ENCODE peak calls at places on chromosome 21, in nine cellular contexts. L is bronchial epithelial cell, T is GM23248, F is astrocyte, C is lower lobe of right lung, K is fibroblast of lung, Y is stomach, E is heart right ventricle, M is left lung. X is an unnamed sample.

GRCh38 chr21:43816611-43817071 is 27.3 kb downstream of the RRP1 start:
- DNase-seq in C (no peak), L (no peak), K (no peak), F (no peak), Y (no peak), E (no peak), T (no peak), M (no peak), X (no peak)

GRCh38 chr21:43006874-43007208 is 32.5 kb downstream of the PKNOX1 start:
- DNase-seq in K (peak; percentile 31), F (no peak), M (no peak), C (no peak), E (no peak), T (no peak), Y (no peak), L (no peak), X (no peak)

GRCh38 chr21:34836103-34836932 is 167.5 kb downstream of the CLIC6 start:
- DNase-seq in K (peak; percentile 100), C (peak; percentile 86), T (peak; percentile 100), F (peak; percentile 100), E (no peak), M (peak; percentile 89), L (peak; percentile 97), Y (peak; percentile 71), X (peak; percentile 74)

GRCh38 chr21:43343992-43344886 is 82.7 kb downstream of the SIK1 start:
- DNase-seq in L (peak; percentile 57), E (no peak), F (no peak), M (peak; percentile 81), Y (peak; percentile 89), T (no peak), C (peak; percentile 87), K (no peak), X (no peak)

GRCh38 chr21:15071012-15071411 is 6.2 kb upstream of the NRIP1 start:
- DNase-seq in L (no peak), F (no peak), C (no peak), E (no peak), M (no peak), T (no peak), Y (no peak), K (no peak), X (no peak)

GRCh38 chr21:43979654-43980053 is 32.5 kb upstream of the TRAPPC10 start:
- DNase-seq in K (no peak), C (no peak), Y (no peak), M (no peak), L (no peak), F (no peak), T (no peak), E (no peak), X (peak; percentile 53)

GRCh38 chr21:29938968-29939858 is 583 bp downstream of the GRIK1 start:
- DNase-seq in M (no peak), Y (no peak), C (no peak), F (peak; percentile 0), E (peak; percentile 9), K (peak; percentile 18), T (peak; percentile 20), L (no peak), X (peak; percentile 22)

GRCh38 chr21:42760977-42761751 is 107.7 kb downstream of the PDE9A start:
- DNase-seq in C (peak; percentile 39), F (no peak), E (no peak), K (no peak), M (no peak), Y (no peak), L (no peak), T (peak; percentile 4), X (no peak)

GRCh38 chr21:31892686-31893085 is 19.9 kb downstream of the HUNK start:
- DNase-seq in Y (no peak), T (no peak), E (no peak), K (no peak), C (no peak), M (no peak), F (no peak), L (no peak), X (no peak)
- H3K27me3 ChIP-seq in Y (no peaks in the 10 kb centered on the region), T (no peaks in the 10 kb centered on the region), E (no peaks in the 10 kb centered on the region), K (no peaks in the 10 kb centered on the region), C (no peaks in the 10 kb centered on the region), M (no peaks in the 10 kb centered on the region), F (no peaks in the 10 kb centered on the region), L (no peaks in the 10 kb centered on the region), X (no peaks in the 10 kb centered on the region)

DNA sequence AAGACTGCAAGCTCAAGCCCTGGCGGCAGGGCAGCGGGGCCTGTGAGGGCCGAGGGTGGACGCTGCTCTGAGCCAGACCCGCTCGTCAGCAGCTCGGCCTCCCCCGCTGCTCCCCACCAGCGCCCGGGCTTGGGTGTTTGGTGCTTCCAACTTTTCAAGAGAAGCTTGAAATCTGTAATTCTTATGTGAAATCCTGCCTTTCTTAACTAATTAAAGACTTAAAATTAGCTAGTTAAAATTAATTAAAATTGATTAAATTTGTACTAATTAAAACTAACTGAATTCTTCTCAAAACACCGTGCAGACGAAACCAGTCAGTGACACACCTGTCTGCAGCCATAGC is 14.0 kb upstream of the SLC19A1 start:
- DNase-seq in F (no peak), L (no peak), M (no peak), K (no peak), T (no peak), Y (no peak), C (no peak), E (no peak), X (no peak)
- H3K4me3 ChIP-seq in F (no peak overlapping the region), L (peak overlapping the region; percentile 44), M (peak overlapping the region; percentile 56), K (no peak overlapping the region), T (no peak overlapping the region), Y (peak overlapping the region; percentile 58), C (peak overlapping the region; percentile 59), E (peak overlapping the region; percentile 68), X (peak overlapping the region; percentile 62)

DNA sequence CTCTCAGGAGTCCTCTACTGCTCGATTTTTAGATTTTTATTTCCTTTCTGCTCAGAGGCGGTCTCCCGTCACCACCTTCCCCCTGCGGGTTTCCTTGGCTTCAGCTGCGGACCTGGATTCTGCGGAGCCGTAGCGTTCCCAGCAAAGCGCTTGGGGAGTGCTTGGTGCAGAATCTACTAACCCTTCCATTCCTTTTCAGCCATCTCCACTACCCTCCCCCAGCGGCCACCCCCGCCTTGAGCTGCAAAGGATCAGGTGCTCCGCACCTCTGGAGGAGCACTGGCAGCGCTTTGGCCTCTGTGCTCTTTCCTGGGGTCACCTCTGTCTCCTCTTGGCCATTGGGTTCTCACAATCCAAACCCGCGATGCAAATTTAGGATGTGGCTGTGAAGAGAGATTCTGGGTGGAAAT is 3.8 kb downstream of the OLIG2 start:
- DNase-seq in T (no peak), M (no peak), C (no peak), L (no peak), E (no peak), Y (no peak), K (no peak), F (no peak), X (no peak)
- H3K27me3 ChIP-seq in T (peaks cover 96% of the 10 kb centered on the region), M (peaks cover 98% of the 10 kb centered on the region), C (peaks cover 99% of the 10 kb centered on the region), L (peaks cover 82% of the 10 kb centered on the region), E (peaks cover 100% of the 10 kb centered on the region), Y (peaks cover 100% of the 10 kb centered on the region), K (peaks cover 90% of the 10 kb centered on the region), F (peaks cover 93% of the 10 kb centered on the region), X (peaks cover 99% of the 10 kb centered on the region)

DNA sequence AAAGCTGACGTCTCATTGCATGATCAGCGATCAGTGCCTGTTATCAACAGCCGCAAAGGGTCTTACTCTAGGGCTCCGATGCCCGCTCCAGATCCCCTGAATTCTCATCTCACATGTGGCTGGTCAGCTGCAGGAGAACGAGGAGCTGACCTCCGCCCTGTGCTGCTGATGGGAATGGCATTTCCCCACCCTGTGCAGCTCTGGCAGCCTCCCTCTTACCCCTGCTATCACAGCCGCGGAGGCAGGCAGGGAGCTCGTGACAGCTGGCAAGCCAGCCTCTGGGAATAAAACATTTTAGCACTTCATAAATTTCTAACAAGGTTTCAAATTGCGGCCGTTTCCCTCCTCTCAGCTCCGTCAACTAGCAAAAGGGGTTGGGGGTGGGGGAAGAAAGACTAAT is 81.2 kb downstream of the DSCAM start:
- DNase-seq in T (no peak), E (no peak), F (no peak), C (no peak), Y (no peak), M (no peak), K (no peak), L (no peak), X (no peak)
- H3K4me3 ChIP-seq in T (no peak overlapping the region), E (no peak overlapping the region), F (no peak overlapping the region), C (no peak overlapping the region), Y (no peak overlapping the region), M (no peak overlapping the region), K (no peak overlapping the region), L (no peak overlapping the region), X (no peak overlapping the region)

X was measured in dorsolateral prefrontal cortex.